ENCODE peak calls at places on chromosomes 5 and 9, in eight cellular contexts. V, M, R, I, A, F, E and K are unnamed samples.

GRCh38 chr9:93054758-93055704 is 3.5 kb upstream of the SUSD3 start:
- DNase-seq in V (no peak), M (no peak), R (no peak), I (no peak), A (no peak), F (no peak), E (no peak), K (no peak)

GRCh38 chr5:62376064-62376463 is 27.6 kb downstream of the DIMT1 start:
- DNase-seq in V (no peak), M (no peak), R (no peak), I (no peak), A (no peak), F (no peak), E (no peak), K (no peak)

GRCh38 chr9:8745347-8745746 is 945.8 kb upstream of the DMAC1 start:
- DNase-seq in V (no peak), M (no peak), R (no peak), I (no peak), A (no peak), F (no peak), E (no peak), K (no peak)

GRCh38 chr5:146079695-146080361 is 25.5 kb downstream of the PLAC8L1 start:
- DNase-seq in V (peak; percentile 32), M (no peak), R (no peak), I (no peak), A (no peak), F (no peak), E (no peak), K (no peak)

GRCh38 chr9:96566401-96567202 is 53.0 kb downstream of the CDC14B start:
- DNase-seq in V (peak; percentile 43), M (no peak), R (peak; percentile 60), I (peak; percentile 80), A (peak; percentile 77), F (peak; percentile 90), E (peak; percentile 89), K (no peak)

GRCh38 chr9:94918038-94918753 is 191.7 kb downstream of the AOPEP start:
- DNase-seq in V (no peak), M (no peak), R (no peak), I (no peak), A (no peak), F (no peak), E (no peak), K (no peak)

GRCh38 chr5:39898731-39899130 is 474.0 kb upstream of the DAB2 start:
- DNase-seq in V (no peak), M (no peak), R (no peak), I (no peak), A (no peak), F (no peak), E (no peak), K (no peak)

GRCh38 chr9:4508246-4508906 is 18.1 kb downstream of the SLC1A1 start:
- DNase-seq in V (peak; percentile 51), M (no peak), R (no peak), I (no peak), A (no peak), F (no peak), E (no peak), K (peak; percentile 72)

GRCh38 chr9:21825637-21826036 is 23.2 kb downstream of the MTAP start:
- DNase-seq in V (no peak), M (no peak), R (no peak), I (no peak), A (no peak), F (no peak), E (no peak), K (no peak)

GRCh38 chr5:69331528-69332445 is 814 bp downstream of the CCDC125 start:
- DNase-seq in V (no peak), M (no peak), R (no peak), I (no peak), A (no peak), F (peak; percentile 57), E (no peak), K (no peak)

GRCh38 chr5:27124590-27124989 is 86.2 kb upstream of the CDH9 start:
- DNase-seq in V (peak; percentile 12), M (no peak), R (no peak), I (no peak), A (peak; percentile 45), F (no peak), E (no peak), K (no peak)

GRCh38 chr5:9473624-9474023 is 72.3 kb downstream of the SEMA5A start:
- DNase-seq in V (no peak), M (no peak), R (no peak), I (no peak), A (no peak), F (no peak), E (no peak), K (no peak)

GRCh38 chr5:19790811-19791466 is 197.1 kb downstream of the CDH18 start:
- DNase-seq in V (no peak), M (no peak), R (no peak), I (no peak), A (no peak), F (no peak), E (no peak), K (no peak)

GRCh38 chr5:145465487-145466263 is 369.5 kb downstream of the PRELID2 start:
- DNase-seq in V (peak; percentile 53), M (no peak), R (no peak), I (no peak), A (no peak), F (no peak), E (no peak), K (peak; percentile 37)

GRCh38 chr5:162488077-162488476 is 420.5 kb downstream of the GABRG2 start:
- DNase-seq in V (peak; percentile 56), M (no peak), R (no peak), I (no peak), A (no peak), F (no peak), E (no peak), K (no peak)

GRCh38 chr9:113454914-113455761 is 8.4 kb upstream of the RGS3 start:
- DNase-seq in V (peak; percentile 98), M (peak; percentile 79), R (peak; percentile 67), I (peak; percentile 41), A (no peak), F (no peak), E (peak; percentile 50), K (peak; percentile 50)

GRCh38 chr5:151023651-151024050 is 3.3 kb downstream of the GPX3 start:
- DNase-seq in V (peak; percentile 91), M (no peak), R (peak; percentile 52), I (peak; percentile 64), A (no peak), F (peak; percentile 64), E (peak; percentile 68), K (no peak)

GRCh38 chr9:137095664-137096517 is 9.1 kb downstream of the MAN1B1 start:
- DNase-seq in V (no peak), M (no peak), R (no peak), I (no peak), A (peak; percentile 73), F (peak; percentile 64), E (peak; percentile 48), K (no peak)

GRCh38 chr5:172768573-172769323 is 2.2 kb downstream of the DUSP1 start:
- DNase-seq in V (peak; percentile 75), M (no peak), R (no peak), I (peak; percentile 36), A (no peak), F (peak; percentile 44), E (no peak), K (no peak)

GRCh38 chr9:70256123-70256551 is 2.6 kb upstream of the SMC5 start:
- DNase-seq in V (peak; percentile 66), M (peak; percentile 61), R (no peak), I (no peak), A (no peak), F (no peak), E (no peak), K (peak; percentile 74)

GRCh38 chr5:180284161-180284560 is 7.7 kb downstream of the MAPK9 start:
- DNase-seq in V (no peak), M (no peak), R (no peak), I (no peak), A (no peak), F (no peak), E (no peak), K (no peak)

GRCh38 chr5:36661446-36662220 is 55.2 kb downstream of the SLC1A3 start:
- DNase-seq in V (no peak), M (no peak), R (no peak), I (no peak), A (no peak), F (no peak), E (no peak), K (no peak)
- TF ChIP-seq CTCF in V (no peak), M (no peak), R (no peak), I (no peak), A (no peak), F (no peak), E (no peak), K (no peak)

GRCh38 chr9:110197330-110198187 is 10.4 kb downstream of the C9orf152 start:
- DNase-seq in V (no peak), M (no peak), R (no peak), I (no peak), A (no peak), F (peak; percentile 52), E (no peak), K (no peak)
- TF ChIP-seq CTCF in V (peak; percentile 58), M (peak; percentile 43), R (no peak), I (peak; percentile 12), A (no peak), F (peak; percentile 20), E (peak; percentile 25), K (no peak)

DNA sequence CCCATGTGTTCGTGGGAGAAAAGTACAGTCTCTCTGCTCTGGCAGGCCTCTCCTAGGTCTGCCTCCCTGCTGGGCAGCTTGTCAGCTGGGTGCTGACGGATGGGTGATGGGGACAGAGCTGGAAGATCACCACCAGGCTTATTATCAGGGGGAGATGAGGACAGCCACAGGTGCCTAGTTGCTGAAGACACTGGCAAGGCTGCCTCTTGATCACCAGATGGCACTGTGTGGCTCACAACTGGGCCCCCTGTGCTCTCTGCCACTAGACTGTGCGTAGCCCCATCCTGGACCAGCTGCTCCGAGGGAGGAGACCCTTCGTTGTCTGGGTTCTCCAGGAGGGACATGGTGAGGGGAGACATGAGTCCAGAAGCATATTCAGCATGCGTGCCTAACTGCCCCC is 73.0 kb downstream of the KIF24 start:
- DNase-seq in V (no peak), M (no peak), R (no peak), I (peak; percentile 35), A (peak; percentile 66), F (no peak), E (no peak), K (no peak)
- TF ChIP-seq CTCF in V (peak; percentile 28), M (peak; percentile 24), R (no peak), I (peak; percentile 25), A (peak; percentile 74), F (no peak), E (no peak), K (peak; percentile 22)

GRCh38 chr5:134438268-134438622 is 26.6 kb upstream of the CDKN2AIPNL start:
- DNase-seq in V (peak; percentile 97), M (no peak), R (no peak), I (peak; percentile 54), A (no peak), F (no peak), E (no peak), K (no peak)

GRCh38 chr5:134438641-134439621 is 27.2 kb upstream of the CDKN2AIPNL start:
- DNase-seq in V (peak; percentile 100), M (peak; percentile 89), R (peak; percentile 91), I (peak; percentile 86), A (no peak), F (peak; percentile 75), E (peak; percentile 88), K (peak; percentile 79)

GRCh38 chr5:134437340-134438267 is 25.9 kb upstream of the CDKN2AIPNL start:
- DNase-seq in V (peak; percentile 84), M (no peak), R (no peak), I (no peak), A (peak; percentile 32), F (no peak), E (no peak), K (no peak)

GRCh38 chr5:134435525-134435924 is 23.8 kb upstream of the CDKN2AIPNL start:
- DNase-seq in V (peak; percentile 64), M (no peak), R (no peak), I (no peak), A (no peak), F (no peak), E (no peak), K (no peak)

GRCh38 chr5:134436523-134437339 is 25.1 kb upstream of the CDKN2AIPNL start:
- DNase-seq in V (peak; percentile 86), M (peak; percentile 74), R (peak; percentile 38), I (peak; percentile 84), A (peak; percentile 77), F (peak; percentile 86), E (peak; percentile 93), K (peak; percentile 75)
- TF ChIP-seq CTCF in V (no peak), M (no peak), R (no peak), I (no peak), A (no peak), F (no peak), E (no peak), K (no peak)